ENCODE peak calls at places on chromosome 3, in four cellular contexts. I is left ventricle myocardium inferior; J is T-helper 1 cell; L is stimulated activated CD8-positive, alpha-beta memory T cell treated with anti-CD3 and anti-CD28 coated beads, Interleukin-15, amount 100 ng/mL, for 24 hours. Q is an unnamed sample.

GRCh38 chr3:15918988-15919387 is 121.2 kb upstream of the ANKRD28 start:
- DNase-seq in I (no peak), J (no peak), L (no peak), Q (no peak)

GRCh38 chr3:118809696-118810498 is 224.7 kb downstream of the IGSF11 start:
- DNase-seq in I (no peak), J (no peak), L (no peak), Q (no peak)

GRCh38 chr3:119774419-119774818 is 7.5 kb upstream of the NR1I2 start:
- DNase-seq in I (no peak), J (no peak), L (no peak), Q (no peak)

GRCh38 chr3:182979103-182979697 is 1.1 kb downstream of the DCUN1D1 start:
- DNase-seq in I (no peak), J (no peak), L (no peak), Q (no peak)

GRCh38 chr3:6994081-6994668 is 133.3 kb downstream of the GRM7 start:
- DNase-seq in I (no peak), J (no peak), L (no peak), Q (no peak)

GRCh38 chr3:134754768-134755559 is 40.1 kb upstream of the EPHB1 start:
- DNase-seq in I (peak), J (no peak), L (no peak), Q (peak)

GRCh38 chr3:171654809-171655208 is 155.5 kb downstream of the PLD1 start:
- DNase-seq in I (peak), J (no peak), L (no peak), Q (no peak)

GRCh38 chr3:110814170-110815007 is 257.2 kb upstream of the NECTIN3 start:
- DNase-seq in I (no peak), J (no peak), L (no peak), Q (peak)

GRCh38 chr3:159987291-159987711 is 1.3 kb upstream of the IL12A start:
- DNase-seq in I (no peak), J (no peak), L (no peak), Q (no peak)

GRCh38 chr3:30672959-30673358 is 66.6 kb downstream of the TGFBR2 start:
- DNase-seq in I (no peak), J (no peak), L (no peak), Q (no peak)

GRCh38 chr3:194727435-194728128 is 41.9 kb downstream of the FAM43A start:
- DNase-seq in I (no peak), J (no peak), L (no peak), Q (no peak)